ENCODE peak calls at places on chromosomes 4 and X, in ten cellular contexts. D is EL; S is ELR; T is GM23248; I is left ventricle myocardium superior; M is iris pigment epithelial cell; O is stimulated activated CD4-positive, alpha-beta T cell treated with anti-CD3 and anti-CD28 coated beads, Interleukin-2, amount 100 ng/mL, for 24 hours; P is LHCN-M2; R is iPS-NIHi11; N is esophagus squamous epithelium. V is an unnamed sample.

GRCh38 chr4:91653067-91653466 is 650.7 kb upstream of the GRID2 start:
- DNase-seq in D (no peak), S (no peak), T (no peak), I (no peak), M (no peak), O (no peak), P (no peak), R (no peak), N (no peak), V (no peak)

GRCh38 chr4:176660561-176660960 is 132.2 kb downstream of the VEGFC start:
- DNase-seq in D (no peak), S (peak), T (peak), I (no peak), M (peak), O (no peak), P (peak), R (peak), N (no peak), V (no peak)

GRCh38 chr4:67160409-67160808 is 384.9 kb downstream of the CENPC start:
- DNase-seq in D (no peak), S (peak), T (no peak), I (no peak), M (no peak), O (no peak), P (no peak), R (no peak), N (no peak), V (no peak)

GRCh38 chr4:93203708-93204107 is 624.8 kb upstream of the ATOH1 start:
- DNase-seq in D (no peak), S (peak), T (peak), I (no peak), M (peak), O (no peak), P (peak), R (peak), N (no peak), V (peak)

GRCh38 chr4:83252782-83253405 is 31.7 kb downstream of the COQ2 start:
- DNase-seq in D (peak), S (peak), T (peak), I (peak), M (peak), O (peak), P (peak), R (peak), N (peak), V (peak)

GRCh38 chr4:158810487-158811215 is 41.8 kb downstream of the FNIP2 start:
- DNase-seq in D (peak), S (peak), T (peak), I (peak), M (peak), O (no peak), P (peak), R (no peak), N (no peak), V (peak)

GRCh38 chr4:85489273-85489672 is 14.3 kb downstream of the ARHGAP24 start:
- DNase-seq in D (peak), S (peak), T (peak), I (peak), M (no peak), O (no peak), P (peak), R (no peak), N (no peak), V (peak)

GRCh38 chrX:39677987-39678840 is 419.5 kb downstream of the BCOR start:
- DNase-seq in D (no peak), S (no peak), T (no peak), I (peak), M (no peak), O (no peak), P (no peak), R (no peak), N (no peak), V (peak)

GRCh38 chr4:3416270-3416669 is 25.5 kb upstream of the HGFAC start:
- DNase-seq in D (no peak), S (no peak), T (no peak), I (peak), M (no peak), O (no peak), P (no peak), R (no peak), N (no peak), V (no peak)

GRCh38 chr4:2545321-2546013 is 9.0 kb downstream of the FAM193A start:
- DNase-seq in D (no peak), S (no peak), T (peak), I (no peak), M (no peak), O (no peak), P (peak), R (no peak), N (no peak), V (no peak)

GRCh38 chrX:51975811-51976210 is 82.4 kb downstream of the MAGED1 start:
- DNase-seq in D (no peak), S (no peak), T (no peak), I (no peak), M (no peak), O (no peak), P (no peak), R (no peak), N (no peak), V (no peak)

GRCh38 chr4:119678761-119679160 is 50.2 kb upstream of the PDE5A start:
- DNase-seq in D (peak), S (peak), T (peak), I (no peak), M (peak), O (no peak), P (no peak), R (no peak), N (no peak), V (peak)

GRCh38 chr4:75710246-75710645 is 14.1 kb upstream of the USO1 start:
- DNase-seq in D (no peak), S (no peak), T (no peak), I (no peak), M (no peak), O (no peak), P (no peak), R (no peak), N (no peak), V (peak)

GRCh38 chr4:2598661-2599654 is 62.5 kb downstream of the FAM193A start:
- DNase-seq in D (no peak), S (no peak), T (peak), I (no peak), M (peak), O (no peak), P (no peak), R (no peak), N (no peak), V (peak)

GRCh38 chr4:1961038-1961437 is 47.7 kb downstream of the NELFA start:
- DNase-seq in D (no peak), S (no peak), T (no peak), I (no peak), M (no peak), O (no peak), P (no peak), R (no peak), N (no peak), V (no peak)

GRCh38 chr4:122542411-122543236 is 78.2 kb downstream of the IL21 start:
- DNase-seq in D (peak), S (peak), T (peak), I (no peak), M (peak), O (no peak), P (peak), R (no peak), N (no peak), V (peak)

GRCh38 chr4:74805601-74806000 is 11.3 kb upstream of the BTC start:
- DNase-seq in D (peak), S (peak), T (peak), I (no peak), M (peak), O (no peak), P (peak), R (peak), N (no peak), V (peak)

GRCh38 chr4:151626228-151626627 is 134.6 kb downstream of the GATB start:
- DNase-seq in D (no peak), S (no peak), T (no peak), I (no peak), M (no peak), O (no peak), P (no peak), R (no peak), N (no peak), V (no peak)

GRCh38 chr4:139274790-139275189 is 5.2 kb downstream of the MGARP start:
- DNase-seq in D (no peak), S (no peak), T (no peak), I (no peak), M (no peak), O (no peak), P (no peak), R (no peak), N (no peak), V (no peak)